ENCODE peak calls at places on chromosomes 7 and 10, in five cellular contexts. One of them, this sample, is unnamed.

GRCh38 chr7:69754476-69754875 is 156.2 kb downstream of the AUTS2 start:
- DNase-seq in psoas muscle: no peak
- DNase-seq in AG04450: no peak
- DNase-seq in heart left ventricle: no peak
- DNase-seq in IMR-90: no peak
- DNase-seq in this sample: no peak

GRCh38 chr10:114849674-114850073 is 28.1 kb downstream of the FHIP2A start:
- DNase-seq in IMR-90: no peak
- DNase-seq in AG04450: no peak
- DNase-seq in psoas muscle: no peak
- DNase-seq in heart left ventricle: no peak
- DNase-seq in this sample: no peak

GRCh38 chr7:75989084-75989725 is 5.2 kb downstream of the TMEM120A start:
- DNase-seq in AG04450: no peak
- DNase-seq in psoas muscle: peak
- DNase-seq in IMR-90: no peak
- DNase-seq in heart left ventricle: peak
- DNase-seq in this sample: no peak

GRCh38 chr7:91182819-91183405 is 81.3 kb upstream of the FZD1 start:
- DNase-seq in IMR-90: peak
- DNase-seq in psoas muscle: no peak
- DNase-seq in AG04450: peak
- DNase-seq in heart left ventricle: no peak
- DNase-seq in this sample: no peak

GRCh38 chr10:46329690-46330016 is 42.9 kb downstream of the ANTXRL start:
- DNase-seq in heart left ventricle: no peak
- DNase-seq in IMR-90: no peak
- DNase-seq in AG04450: no peak
- DNase-seq in psoas muscle: no peak
- DNase-seq in this sample: no peak

GRCh38 chr7:38147005-38147404 is 31.0 kb upstream of the STARD3NL start:
- DNase-seq in psoas muscle: no peak
- DNase-seq in AG04450: no peak
- DNase-seq in heart left ventricle: no peak
- DNase-seq in IMR-90: no peak
- DNase-seq in this sample: no peak

GRCh38 chr10:13340626-13341370 is 7.3 kb downstream of the SEPHS1 start:
- DNase-seq in heart left ventricle: no peak
- DNase-seq in psoas muscle: no peak
- DNase-seq in AG04450: no peak
- DNase-seq in IMR-90: no peak
- DNase-seq in this sample: no peak

GRCh38 chr7:70006411-70006920 is 408.2 kb downstream of the AUTS2 start:
- DNase-seq in heart left ventricle: no peak
- DNase-seq in AG04450: no peak
- DNase-seq in psoas muscle: no peak
- DNase-seq in IMR-90: no peak
- DNase-seq in this sample: no peak

GRCh38 chr7:157807510-157807909 is 470.7 kb downstream of the DNAJB6 start:
- DNase-seq in psoas muscle: no peak
- DNase-seq in IMR-90: no peak
- DNase-seq in AG04450: no peak
- DNase-seq in heart left ventricle: peak
- DNase-seq in this sample: no peak

GRCh38 chr10:113177163-113177935 is 227.3 kb downstream of the TCF7L2 start:
- DNase-seq in psoas muscle: no peak
- DNase-seq in heart left ventricle: no peak
- DNase-seq in IMR-90: no peak
- DNase-seq in AG04450: no peak
- DNase-seq in this sample: no peak

GRCh38 chr7:25546306-25546705 is 318.0 kb upstream of the NPVF start:
- DNase-seq in IMR-90: no peak
- DNase-seq in AG04450: no peak
- DNase-seq in heart left ventricle: no peak
- DNase-seq in psoas muscle: no peak
- DNase-seq in this sample: no peak

GRCh38 chr10:80406249-80406648 is 2.1 kb upstream of the PRXL2A start:
- DNase-seq in AG04450: no peak
- DNase-seq in heart left ventricle: no peak
- DNase-seq in psoas muscle: no peak
- DNase-seq in IMR-90: no peak
- DNase-seq in this sample: no peak

GRCh38 chr7:138752568-138753518 is 45.0 kb upstream of the TMEM213 start:
- DNase-seq in psoas muscle: peak
- DNase-seq in heart left ventricle: peak
- DNase-seq in IMR-90: peak
- DNase-seq in AG04450: no peak
- DNase-seq in this sample: peak

GRCh38 chr7:94973844-94974243 is 66.5 kb downstream of the PPP1R9A start:
- DNase-seq in psoas muscle: no peak
- DNase-seq in AG04450: no peak
- DNase-seq in heart left ventricle: no peak
- DNase-seq in IMR-90: no peak
- DNase-seq in this sample: no peak

GRCh38 chr10:28111712-28112111 is 112.8 kb upstream of the ODAD2 start:
- DNase-seq in heart left ventricle: no peak
- DNase-seq in AG04450: peak
- DNase-seq in psoas muscle: no peak
- DNase-seq in IMR-90: peak
- DNase-seq in this sample: no peak

GRCh38 chr10:87761892-87762291 is 56.1 kb downstream of the ATAD1 start:
- DNase-seq in IMR-90: peak
- DNase-seq in heart left ventricle: no peak
- DNase-seq in AG04450: no peak
- DNase-seq in psoas muscle: no peak
- DNase-seq in this sample: no peak

GRCh38 chr7:123355576-123356195 is 155.9 kb upstream of the SLC13A1 start:
- DNase-seq in psoas muscle: no peak
- DNase-seq in heart left ventricle: no peak
- DNase-seq in AG04450: no peak
- DNase-seq in IMR-90: no peak
- DNase-seq in this sample: no peak

GRCh38 chr10:103544657-103545310 is 51.3 kb downstream of the NEURL1 start:
- DNase-seq in heart left ventricle: no peak
- DNase-seq in IMR-90: no peak
- DNase-seq in AG04450: no peak
- DNase-seq in psoas muscle: no peak
- DNase-seq in this sample: peak

GRCh38 chr10:60648761-60649160 is 129.5 kb upstream of the CDK1 start:
- DNase-seq in heart left ventricle: no peak
- DNase-seq in IMR-90: no peak
- DNase-seq in psoas muscle: no peak
- DNase-seq in AG04450: no peak
- DNase-seq in this sample: no peak

GRCh38 chr7:7706556-7706955 is 11.9 kb downstream of the RPA3 start:
- DNase-seq in heart left ventricle: no peak
- DNase-seq in IMR-90: no peak
- DNase-seq in psoas muscle: no peak
- DNase-seq in AG04450: no peak
- DNase-seq in this sample: no peak

GRCh38 chr7:88431861-88432260 is 125.2 kb upstream of the STEAP4 start:
- DNase-seq in IMR-90: no peak
- DNase-seq in heart left ventricle: no peak
- DNase-seq in psoas muscle: no peak
- DNase-seq in AG04450: no peak
- DNase-seq in this sample: no peak

GRCh38 chr10:70404906-70405824 is 1.2 kb downstream of the EIF4EBP2 start:
- DNase-seq in heart left ventricle: peak
- DNase-seq in AG04450: peak
- DNase-seq in IMR-90: peak
- DNase-seq in psoas muscle: peak
- DNase-seq in this sample: peak

GRCh38 chr10:117929321-117930067 is 117.2 kb downstream of the RAB11FIP2 start:
- DNase-seq in heart left ventricle: no peak
- DNase-seq in psoas muscle: no peak
- DNase-seq in IMR-90: no peak
- DNase-seq in AG04450: no peak
- DNase-seq in this sample: peak

GRCh38 chr10:104928733-104929132 is 287.6 kb downstream of the SORCS3 start:
- DNase-seq in AG04450: no peak
- DNase-seq in psoas muscle: no peak
- DNase-seq in heart left ventricle: no peak
- DNase-seq in IMR-90: no peak
- DNase-seq in this sample: no peak

GRCh38 chr7:33904680-33905388 is 505 bp upstream of the BMPER start:
- DNase-seq in psoas muscle: peak
- DNase-seq in heart left ventricle: no peak
- DNase-seq in IMR-90: peak
- DNase-seq in AG04450: no peak
- DNase-seq in this sample: no peak

GRCh38 chr10:106506509-106507265 is 657.8 kb downstream of the SORCS1 start:
- DNase-seq in IMR-90: peak
- DNase-seq in AG04450: no peak
- DNase-seq in heart left ventricle: no peak
- DNase-seq in psoas muscle: no peak
- DNase-seq in this sample: no peak

GRCh38 chr7:67773081-67773480 is 776.4 kb downstream of the TYW1 start:
- DNase-seq in AG04450: no peak
- DNase-seq in heart left ventricle: no peak
- DNase-seq in psoas muscle: no peak
- DNase-seq in IMR-90: no peak
- DNase-seq in this sample: no peak

GRCh38 chr10:43197834-43198681 is 59.8 kb downstream of the CSGALNACT2 start:
- DNase-seq in AG04450: no peak
- DNase-seq in heart left ventricle: no peak
- DNase-seq in psoas muscle: no peak
- DNase-seq in IMR-90: no peak
- DNase-seq in this sample: peak

GRCh38 chr10:70785190-70785589 is at the start of gene TBATA:
- DNase-seq in IMR-90: no peak
- DNase-seq in psoas muscle: no peak
- DNase-seq in AG04450: no peak
- DNase-seq in heart left ventricle: no peak
- DNase-seq in this sample: no peak

GRCh38 chr7:101288439-101288838 is 33.2 kb downstream of the IFT22 start:
- DNase-seq in psoas muscle: no peak
- DNase-seq in IMR-90: no peak
- DNase-seq in heart left ventricle: no peak
- DNase-seq in AG04450: no peak
- DNase-seq in this sample: no peak
- H3K4me3 ChIP-seq in psoas muscle: no peak
- H3K4me3 ChIP-seq in IMR-90: no peak
- H3K4me3 ChIP-seq in heart left ventricle: no peak
- H3K4me3 ChIP-seq in AG04450: no peak
- H3K4me3 ChIP-seq in this sample: no peak

GRCh38 chr10:92530421-92530820 is 43.5 kb downstream of the IDE start:
- DNase-seq in AG04450: no peak
- DNase-seq in psoas muscle: no peak
- DNase-seq in heart left ventricle: no peak
- DNase-seq in IMR-90: peak
- DNase-seq in this sample: no peak
- TF ChIP-seq CTCF in AG04450: no peak
- TF ChIP-seq CTCF in psoas muscle: no peak
- TF ChIP-seq CTCF in heart left ventricle: no peak
- TF ChIP-seq CTCF in IMR-90: no peak
- TF ChIP-seq CTCF in this sample: no peak

GRCh38 chr7:96284838-96285237 is 37.1 kb downstream of the SLC25A13 start:
- DNase-seq in heart left ventricle: no peak
- DNase-seq in IMR-90: no peak
- DNase-seq in psoas muscle: no peak
- DNase-seq in AG04450: no peak
- DNase-seq in this sample: no peak
- H3K4me3 ChIP-seq in heart left ventricle: no peak
- H3K4me3 ChIP-seq in IMR-90: no peak
- H3K4me3 ChIP-seq in psoas muscle: no peak
- H3K4me3 ChIP-seq in AG04450: no peak
- H3K4me3 ChIP-seq in this sample: no peak

GRCh38 chr7:44068054-44068453 is 2.7 kb upstream of the PGAM2 start:
- DNase-seq in IMR-90: peak
- DNase-seq in psoas muscle: peak
- DNase-seq in heart left ventricle: peak
- DNase-seq in AG04450: no peak
- DNase-seq in this sample: no peak
- TF ChIP-seq CTCF in IMR-90: no peak
- TF ChIP-seq CTCF in psoas muscle: no peak
- TF ChIP-seq CTCF in heart left ventricle: no peak
- TF ChIP-seq CTCF in AG04450: no peak
- TF ChIP-seq CTCF in this sample: no peak

GRCh38 chr7:151438864-151439601 is 908 bp downstream of the CRYGN start:
- DNase-seq in AG04450: no peak
- DNase-seq in psoas muscle: no peak
- DNase-seq in IMR-90: no peak
- DNase-seq in heart left ventricle: no peak
- DNase-seq in this sample: no peak

GRCh38 chr7:151440799-151441443 is 980 bp upstream of the CRYGN start:
- DNase-seq in psoas muscle: no peak
- DNase-seq in AG04450: no peak
- DNase-seq in heart left ventricle: no peak
- DNase-seq in IMR-90: no peak
- DNase-seq in this sample: no peak

GRCh38 chr7:151442776-151443496 is 3.0 kb upstream of the CRYGN start:
- DNase-seq in psoas muscle: no peak
- DNase-seq in AG04450: no peak
- DNase-seq in heart left ventricle: no peak
- DNase-seq in IMR-90: no peak
- DNase-seq in this sample: no peak

GRCh38 chr7:151437866-151438516 is 1.9 kb downstream of the CRYGN start:
- DNase-seq in IMR-90: no peak
- DNase-seq in heart left ventricle: no peak
- DNase-seq in psoas muscle: no peak
- DNase-seq in AG04450: no peak
- DNase-seq in this sample: no peak

GRCh38 chr7:151439855-151440798 is at the start of gene CRYGN:
- DNase-seq in heart left ventricle: no peak
- DNase-seq in psoas muscle: no peak
- DNase-seq in AG04450: no peak
- DNase-seq in IMR-90: no peak
- DNase-seq in this sample: peak
- H3K4me3 ChIP-seq in heart left ventricle: peak
- H3K4me3 ChIP-seq in psoas muscle: peak
- H3K4me3 ChIP-seq in AG04450: peak
- H3K4me3 ChIP-seq in IMR-90: no peak
- H3K4me3 ChIP-seq in this sample: peak